ENCODE peak calls at places on chromosomes 16 and 17, in ten cellular contexts. D, L, K, F, X, V, O, M, U and N are unnamed samples.

GRCh38 chr16:74570412-74571301 is 36.3 kb downstream of the GLG1 start:
- DNase-seq in D (no peak), L (no peak), K (no peak), F (no peak), X (peak), V (no peak), O (no peak), M (no peak), U (peak), N (no peak)

GRCh38 chr16:64481497-64481896 is 640.4 kb downstream of the CDH11 start:
- DNase-seq in D (no peak), L (no peak), K (no peak), F (no peak), X (no peak), V (no peak), O (no peak), M (no peak), U (no peak), N (no peak)

GRCh38 chr17:67528751-67529436 is 151.8 kb downstream of the PITPNC1 start:
- DNase-seq in D (no peak), L (peak), K (peak), F (peak), X (peak), V (no peak), O (peak), M (peak), U (peak), N (peak)

GRCh38 chr17:46995841-46996571 is 17.0 kb upstream of the RPRML start:
- DNase-seq in D (no peak), L (no peak), K (no peak), F (no peak), X (peak), V (no peak), O (no peak), M (no peak), U (no peak), N (no peak)

GRCh38 chr16:82660078-82660645 is 33.4 kb downstream of the CDH13 start:
- DNase-seq in D (no peak), L (no peak), K (no peak), F (no peak), X (peak), V (no peak), O (peak), M (peak), U (no peak), N (no peak)

GRCh38 chr17:79374807-79375206 is 236.0 kb downstream of the RBFOX3 start:
- DNase-seq in D (no peak), L (no peak), K (no peak), F (no peak), X (no peak), V (no peak), O (no peak), M (no peak), U (no peak), N (no peak)

GRCh38 chr17:79721993-79722671 is 8.6 kb upstream of the ENPP7 start:
- DNase-seq in D (no peak), L (no peak), K (no peak), F (peak), X (peak), V (no peak), O (no peak), M (no peak), U (peak), N (no peak)

GRCh38 chr16:87698676-87699179 is 67.1 kb downstream of the KLHDC4 start:
- DNase-seq in D (peak), L (no peak), K (no peak), F (no peak), X (no peak), V (no peak), O (no peak), M (no peak), U (no peak), N (no peak)

GRCh38 chr17:517181-517580 is 164.6 kb upstream of the RPH3AL start:
- DNase-seq in D (no peak), L (no peak), K (no peak), F (no peak), X (no peak), V (no peak), O (no peak), M (no peak), U (no peak), N (no peak)

GRCh38 chr17:43363926-43364285 is 34.9 kb upstream of the ARL4D start:
- DNase-seq in D (no peak), L (no peak), K (no peak), F (peak), X (no peak), V (no peak), O (no peak), M (no peak), U (no peak), N (no peak)

GRCh38 chr17:82228842-82229685 is at the start of gene SLC16A3:
- DNase-seq in D (peak), L (no peak), K (no peak), F (peak), X (peak), V (no peak), O (peak), M (peak), U (peak), N (no peak)

GRCh38 chr16:17101646-17102045 is 369.1 kb downstream of the XYLT1 start:
- DNase-seq in D (no peak), L (no peak), K (no peak), F (peak), X (no peak), V (peak), O (no peak), M (no peak), U (peak), N (no peak)

GRCh38 chr16:57159447-57159846 is 26.4 kb downstream of the PSME3IP1 start:
- DNase-seq in D (no peak), L (no peak), K (no peak), F (no peak), X (no peak), V (no peak), O (no peak), M (no peak), U (no peak), N (no peak)

GRCh38 chr17:10352866-10353265 is 19.9 kb downstream of the MYH13 start:
- DNase-seq in D (no peak), L (no peak), K (no peak), F (no peak), X (peak), V (no peak), O (no peak), M (no peak), U (no peak), N (no peak)

GRCh38 chr16:47262938-47263337 is 119.2 kb upstream of the NETO2 start:
- DNase-seq in D (no peak), L (no peak), K (no peak), F (no peak), X (no peak), V (no peak), O (no peak), M (no peak), U (no peak), N (no peak)

GRCh38 chr17:80408872-80409271 is 6.1 kb upstream of the ENDOV start:
- DNase-seq in D (no peak), L (no peak), K (no peak), F (no peak), X (peak), V (no peak), O (no peak), M (peak), U (no peak), N (no peak)

GRCh38 chr17:17724307-17724921 is 43.2 kb downstream of the RAI1 start:
- DNase-seq in D (peak), L (no peak), K (no peak), F (peak), X (peak), V (no peak), O (peak), M (peak), U (no peak), N (peak)

GRCh38 chr17:909642-910323 is 69.8 kb downstream of the NXN start:
- DNase-seq in D (no peak), L (no peak), K (no peak), F (no peak), X (no peak), V (no peak), O (no peak), M (peak), U (no peak), N (no peak)

GRCh38 chr16:906296-906695 is 64.5 kb downstream of the LMF1 start:
- DNase-seq in D (no peak), L (no peak), K (no peak), F (no peak), X (no peak), V (no peak), O (no peak), M (peak), U (no peak), N (no peak)

GRCh38 chr16:89014611-89015230 is 37.7 kb upstream of the CBFA2T3 start:
- DNase-seq in D (no peak), L (no peak), K (no peak), F (no peak), X (no peak), V (no peak), O (no peak), M (no peak), U (no peak), N (no peak)

GRCh38 chr17:76075364-76076099 is 951 bp downstream of the GALR2 start:
- DNase-seq in D (no peak), L (no peak), K (no peak), F (peak), X (no peak), V (no peak), O (no peak), M (no peak), U (peak), N (no peak)

GRCh38 chr16:88315543-88316105 is 67.1 kb upstream of the ZNF469 start:
- DNase-seq in D (no peak), L (no peak), K (no peak), F (no peak), X (peak), V (no peak), O (peak), M (peak), U (peak), N (no peak)

GRCh38 chr17:68095205-68095811 is 59.8 kb downstream of the KPNA2 start:
- DNase-seq in D (no peak), L (no peak), K (no peak), F (no peak), X (no peak), V (no peak), O (no peak), M (no peak), U (no peak), N (no peak)

GRCh38 chr17:79797492-79798295 is 817 bp upstream of the CBX8 start:
- DNase-seq in D (no peak), L (no peak), K (no peak), F (peak), X (no peak), V (no peak), O (no peak), M (peak), U (no peak), N (no peak)

GRCh38 chr16:65538945-65539344 is 417.1 kb upstream of the CDH11 start:
- DNase-seq in D (no peak), L (no peak), K (no peak), F (no peak), X (peak), V (no peak), O (no peak), M (no peak), U (no peak), N (no peak)

GRCh38 chr17:63275318-63275967 is 170.7 kb downstream of the CYB561 start:
- DNase-seq in D (no peak), L (no peak), K (no peak), F (no peak), X (peak), V (peak), O (peak), M (no peak), U (peak), N (no peak)

GRCh38 chr17:82627827-82628226 is 20.4 kb downstream of the WDR45B start:
- DNase-seq in D (no peak), L (no peak), K (no peak), F (no peak), X (no peak), V (no peak), O (no peak), M (no peak), U (no peak), N (no peak)

GRCh38 chr17:70089513-70090148 is 14.6 kb downstream of the KCNJ16 start:
- DNase-seq in D (no peak), L (no peak), K (no peak), F (no peak), X (no peak), V (no peak), O (no peak), M (no peak), U (no peak), N (no peak)

GRCh38 chr17:48645639-48646182 is 19.6 kb upstream of the HOXB9 start:
- DNase-seq in D (no peak), L (no peak), K (no peak), F (no peak), X (no peak), V (no peak), O (no peak), M (no peak), U (no peak), N (no peak)

GRCh38 chr17:8470447-8471047 is 34.9 kb downstream of the NDEL1 start:
- DNase-seq in D (no peak), L (no peak), K (no peak), F (no peak), X (peak), V (no peak), O (no peak), M (peak), U (no peak), N (no peak)

GRCh38 chr17:18116078-18116477 is 7.5 kb downstream of the MYO15A start:
- DNase-seq in D (no peak), L (no peak), K (no peak), F (no peak), X (no peak), V (no peak), O (no peak), M (no peak), U (no peak), N (no peak)

GRCh38 chr16:5851583-5851982 is 754.0 kb upstream of the EEF2KMT start:
- DNase-seq in D (no peak), L (no peak), K (no peak), F (no peak), X (no peak), V (no peak), O (no peak), M (no peak), U (peak), N (no peak)

GRCh38 chr16:89194340-89195311 is 5.7 kb downstream of the SLC22A31 start:
- DNase-seq in D (no peak), L (no peak), K (no peak), F (no peak), X (no peak), V (no peak), O (no peak), M (peak), U (no peak), N (peak)

GRCh38 chr16:9844361-9844760 is 337.9 kb downstream of the GRIN2A start:
- DNase-seq in D (no peak), L (no peak), K (no peak), F (no peak), X (peak), V (no peak), O (peak), M (no peak), U (peak), N (no peak)

GRCh38 chr17:32264140-32264799 is 1.4 kb upstream of the RHBDL3 start:
- DNase-seq in D (no peak), L (no peak), K (no peak), F (peak), X (no peak), V (no peak), O (no peak), M (no peak), U (no peak), N (no peak)
- TF ChIP-seq CTCF in D (no peak), L (no peak), K (no peak), F (peak), X (peak), V (no peak), O (peak), M (no peak), U (no peak), N (no peak)

DNA sequence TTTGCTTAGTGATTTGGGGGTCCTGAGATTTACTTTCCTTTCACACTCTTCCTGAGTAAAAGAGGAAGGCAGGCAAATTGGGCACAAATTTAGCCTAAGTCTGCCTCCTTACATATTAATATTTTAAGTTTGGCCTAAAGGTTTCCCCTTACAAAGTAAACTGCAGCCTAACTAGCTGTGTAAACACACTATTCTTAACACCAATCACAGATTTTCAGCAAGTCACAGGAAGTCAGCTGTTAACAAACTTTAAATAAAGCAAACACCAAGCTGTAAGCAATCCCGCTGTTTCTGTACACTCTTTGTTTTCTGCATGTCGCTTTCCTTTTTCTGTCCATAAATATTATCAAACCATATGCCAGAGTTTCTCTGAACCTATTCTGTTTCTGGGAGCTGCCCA is 45.1 kb upstream of the ABCC11 start:
- DNase-seq in D (no peak), L (no peak), K (no peak), F (no peak), X (no peak), V (no peak), O (no peak), M (no peak), U (no peak), N (no peak)
- TF ChIP-seq CTCF in D (no peak), L (no peak), K (no peak), F (no peak), X (no peak), V (no peak), O (no peak), M (no peak), U (no peak), N (no peak)

DNA sequence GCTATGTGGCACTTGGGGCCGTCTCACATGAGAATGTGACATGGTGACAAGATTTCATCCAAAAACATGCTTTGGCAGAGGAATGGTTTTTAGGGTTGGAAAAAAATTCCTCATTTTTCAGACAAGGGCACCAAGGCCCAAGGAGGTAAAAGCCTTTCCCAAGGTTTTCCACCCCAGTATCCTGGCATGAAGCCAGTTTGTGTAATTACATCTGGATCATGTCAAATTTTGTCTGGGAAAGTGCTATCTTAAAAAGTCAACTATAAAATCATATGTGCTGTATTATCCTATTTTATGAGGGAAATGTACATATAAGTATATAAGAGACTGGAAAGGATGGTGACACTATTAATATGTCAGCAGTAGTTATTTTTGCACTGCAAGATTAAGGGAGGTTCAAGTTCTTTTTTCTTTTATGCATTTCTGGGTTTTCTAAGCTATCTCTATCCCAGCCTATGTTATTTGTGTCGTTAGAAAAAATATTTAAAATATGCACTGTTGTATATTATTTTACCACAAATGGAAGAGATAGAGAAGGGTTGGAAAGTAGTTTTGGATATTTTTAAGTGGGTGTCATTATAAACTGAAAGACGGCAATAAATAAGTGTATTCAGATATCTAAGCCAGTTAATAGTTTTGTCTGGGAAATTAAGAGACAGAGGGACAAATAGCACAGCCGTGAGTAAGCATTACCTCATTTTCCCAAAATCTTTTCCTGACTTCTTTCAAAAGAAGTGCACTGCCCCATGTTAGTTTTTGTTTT is 13.4 kb upstream of the FBXO47 start:
- DNase-seq in D (no peak), L (no peak), K (no peak), F (no peak), X (peak), V (no peak), O (peak), M (no peak), U (no peak), N (no peak)
- TF ChIP-seq CTCF in D (no peak), L (no peak), K (no peak), F (no peak), X (no peak), V (no peak), O (no peak), M (no peak), U (no peak), N (no peak)

GRCh38 chr17:38559025-38559879 is 46.5 kb downstream of the SRCIN1 start:
- DNase-seq in D (peak), L (no peak), K (peak), F (peak), X (peak), V (peak), O (peak), M (peak), U (peak), N (peak)
- TF ChIP-seq CTCF in D (no peak), L (no peak), K (no peak), F (peak), X (no peak), V (peak), O (no peak), M (no peak), U (no peak), N (no peak)

GRCh38 chr16:11990672-11991390 is 14.3 kb downstream of the SNX29 start:
- DNase-seq in D (no peak), L (no peak), K (no peak), F (no peak), X (no peak), V (no peak), O (no peak), M (no peak), U (no peak), N (no peak)

GRCh38 chr16:11992008-11992584 is 15.6 kb downstream of the SNX29 start:
- DNase-seq in D (no peak), L (no peak), K (no peak), F (no peak), X (no peak), V (no peak), O (no peak), M (no peak), U (no peak), N (no peak)

GRCh38 chr16:11992594-11993524 is 16.3 kb downstream of the SNX29 start:
- DNase-seq in D (no peak), L (no peak), K (no peak), F (no peak), X (no peak), V (no peak), O (no peak), M (no peak), U (no peak), N (no peak)

GRCh38 chr16:11996433-11997174 is 20.1 kb downstream of the SNX29 start:
- DNase-seq in D (no peak), L (no peak), K (no peak), F (no peak), X (no peak), V (no peak), O (no peak), M (no peak), U (no peak), N (no peak)

DNA sequence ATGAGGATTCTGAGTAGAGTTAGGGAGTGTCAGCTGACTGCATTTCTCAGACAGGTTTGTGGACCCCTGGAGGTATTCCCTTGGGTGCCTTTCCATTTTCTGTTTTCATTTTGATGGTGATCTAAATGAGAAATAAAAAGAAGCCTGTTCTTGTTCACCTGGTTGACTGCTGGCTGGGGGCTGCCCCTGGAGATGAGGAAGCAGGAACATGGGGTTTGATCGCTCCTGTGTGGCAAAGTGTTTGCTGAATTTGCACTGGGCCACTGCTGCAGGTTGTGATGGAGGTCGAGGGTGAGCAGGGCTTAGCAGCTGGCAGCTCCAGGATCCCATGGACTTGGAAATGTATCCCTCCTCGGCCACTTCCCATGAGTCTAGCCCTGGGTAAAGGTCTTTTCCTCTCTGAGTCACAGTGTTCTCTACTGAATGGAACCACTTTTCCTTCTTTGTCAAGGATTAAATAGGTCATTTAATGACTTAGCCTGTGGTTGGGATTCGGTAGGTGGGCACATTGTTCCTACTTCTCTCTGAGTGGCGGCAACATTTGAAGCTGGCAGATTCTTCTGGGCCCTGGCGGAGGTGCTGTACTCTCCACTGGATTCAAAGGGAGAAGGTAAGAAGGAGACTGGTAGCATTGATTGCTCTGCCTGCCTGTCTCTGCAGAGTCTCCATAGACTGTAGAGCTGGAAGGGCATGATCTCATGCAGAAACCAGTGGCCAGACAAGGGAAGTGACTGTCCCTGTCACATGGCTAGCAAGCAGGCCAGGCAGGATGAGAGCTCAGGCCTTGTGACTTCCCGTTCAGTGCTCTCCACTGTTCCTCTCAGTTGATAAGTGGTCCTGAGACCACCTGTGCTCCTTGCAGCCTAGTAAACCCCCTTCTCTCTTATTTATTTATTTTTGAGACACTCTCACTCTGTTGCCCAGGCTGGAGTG is 17.9 kb downstream of the SNX29 start:
- DNase-seq in D (no peak), L (no peak), K (peak), F (peak), X (no peak), V (no peak), O (no peak), M (peak), U (no peak), N (no peak)
- TF ChIP-seq CTCF in D (no peak), L (no peak), K (no peak), F (no peak), X (no peak), V (no peak), O (no peak), M (no peak), U (no peak), N (no peak)

GRCh38 chr17:77190561-77190960 is 49.8 kb downstream of the SEC14L1 start:
- DNase-seq in D (no peak), L (no peak), K (no peak), F (no peak), X (no peak), V (no peak), O (no peak), M (no peak), U (no peak), N (no peak)
- TF ChIP-seq CTCF in D (no peak), L (no peak), K (no peak), F (no peak), X (no peak), V (no peak), O (no peak), M (no peak), U (no peak), N (no peak)